ENCODE peak calls at places on chromosomes 12 and 14, in four cellular contexts. U, X, A and R are unnamed samples.

GRCh38 chr12:4817813-4818212 is 91.9 kb upstream of the KCNA1 start:
- DNase-seq in U (no peak), X (no peak), A (no peak), R (no peak)

GRCh38 chr12:104154806-104155205 is 16.8 kb upstream of the NFYB start:
- DNase-seq in X (no peak), A (no peak), U (no peak), R (no peak)

GRCh38 chr12:85445060-85445938 is 165.3 kb downstream of the ALX1 start:
- DNase-seq in U (no peak), A (no peak), X (no peak), R (no peak)

GRCh38 chr12:107670999-107671643 is 14.5 kb upstream of the PWP1 start:
- DNase-seq in U (peak; percentile 30), A (peak; percentile 41), X (peak; percentile 18), R (no peak)

GRCh38 chr12:107014050-107014449 is 27.1 kb upstream of the MTERF2 start:
- DNase-seq in U (no peak), A (no peak), X (no peak), R (no peak)

GRCh38 chr14:30553311-30553989 is 5.5 kb upstream of the G2E3 start:
- DNase-seq in A (peak; percentile 88), U (no peak), X (no peak), R (no peak)

GRCh38 chr14:39469094-39469710 is 37.0 kb upstream of the FBXO33 start:
- DNase-seq in A (no peak), X (peak; percentile 17), U (peak; percentile 15), R (peak; percentile 50)

GRCh38 chr12:212799-213526 is 994 bp downstream of the SLC6A12 start:
- DNase-seq in A (no peak), X (peak; percentile 23), U (no peak), R (peak; percentile 38)

GRCh38 chr12:105738036-105738435 is 400.7 kb downstream of the NUAK1 start:
- DNase-seq in U (no peak), A (peak; percentile 56), X (no peak), R (no peak)

GRCh38 chr12:125633686-125634085 is 568.5 kb downstream of the AACS start:
- DNase-seq in U (no peak), X (no peak), A (no peak), R (no peak)